ENCODE peak calls at places on chromosomes 3 and 15, in five cellular contexts. C is tibial nerve, N is mucosa of descending colon, O is GM23338, V is suprapubic skin. R is an unnamed sample. For H3K36me3, the result is how much of the 10 kb centered on the place peaks cover.

GRCh38 chr3:13106308-13106970 is 33.2 kb upstream of the IQSEC1 start:
- DNase-seq in C (no peak), N (no peak), O (no peak), V (no peak), R (peak)

GRCh38 chr3:40309925-40310635 is 573 bp downstream of the EIF1B start:
- DNase-seq in C (no peak), N (peak), O (peak), V (peak), R (peak)

GRCh38 chr3:11195721-11196332 is 41.5 kb downstream of the HRH1 start:
- DNase-seq in C (no peak), N (no peak), O (peak), V (no peak), R (peak)

GRCh38 chr15:41607033-41607432 is 48.0 kb downstream of the TYRO3 start:
- DNase-seq in C (no peak), N (no peak), O (no peak), V (no peak), R (peak)

GRCh38 chr3:169846458-169847193 is 23.1 kb downstream of the LRRC31 start:
- DNase-seq in C (no peak), N (no peak), O (no peak), V (no peak), R (peak)

GRCh38 chr3:148605551-148605950 is 92.2 kb upstream of the AGTR1 start:
- DNase-seq in C (no peak), N (no peak), O (no peak), V (no peak), R (no peak)

GRCh38 chr15:90315276-90315982 is 36.7 kb upstream of the ZNF774 start:
- DNase-seq in C (peak), N (peak), O (no peak), V (peak), R (peak)

GRCh38 chr3:45592830-45593707 is 1.5 kb upstream of the LIMD1 start:
- DNase-seq in C (peak), N (peak), O (peak), V (peak), R (peak)

GRCh38 chr15:68383161-68384074 is 48.5 kb downstream of the ITGA11 start:
- DNase-seq in C (no peak), N (peak), O (peak), V (peak), R (peak)

GRCh38 chr15:63655683-63656372 is 58.6 kb downstream of the FBXL22 start:
- DNase-seq in C (no peak), N (no peak), O (no peak), V (no peak), R (no peak)

GRCh38 chr3:134516905-134517304 is 31.0 kb downstream of the CEP63 start:
- DNase-seq in C (no peak), N (no peak), O (no peak), V (no peak), R (no peak)

GRCh38 chr3:180962530-180962929 is 27.0 kb downstream of the DNAJC19 start:
- DNase-seq in C (no peak), N (no peak), O (no peak), V (no peak), R (no peak)

GRCh38 chr3:171950373-171950772 is 89.0 kb upstream of the FNDC3B start:
- DNase-seq in C (no peak), N (no peak), O (peak), V (no peak), R (peak)

GRCh38 chr3:43857361-43858051 is 166.8 kb downstream of the ABHD5 start:
- DNase-seq in C (no peak), N (no peak), O (no peak), V (no peak), R (no peak)

GRCh38 chr3:43856351-43856750 is 165.6 kb downstream of the ABHD5 start:
- DNase-seq in C (no peak), N (no peak), O (no peak), V (no peak), R (no peak)

GRCh38 chr3:43854916-43855315 is 164.2 kb downstream of the ABHD5 start:
- DNase-seq in C (no peak), N (no peak), O (no peak), V (no peak), R (no peak)

GRCh38 chr3:43856761-43857160 is 166.0 kb downstream of the ABHD5 start:
- DNase-seq in C (no peak), N (no peak), O (no peak), V (no peak), R (no peak)

GRCh38 chr3:43855674-43856299 is 165.0 kb downstream of the ABHD5 start:
- DNase-seq in C (no peak), N (peak), O (peak), V (no peak), R (peak)
- TF ChIP-seq CTCF in C (peak), N (peak), O (peak), V (peak), R (peak)

GRCh38 chr3:99777708-99778107 is 40.0 kb upstream of the CMSS1 start:
- DNase-seq in C (no peak), N (no peak), O (no peak), V (no peak), R (no peak)

GRCh38 chr3:99777210-99777549 is 40.5 kb upstream of the CMSS1 start:
- DNase-seq in C (no peak), N (no peak), O (no peak), V (no peak), R (no peak)

GRCh38 chr3:99783009-99783573 is 34.6 kb upstream of the CMSS1 start:
- DNase-seq in C (no peak), N (no peak), O (no peak), V (no peak), R (peak)

GRCh38 chr3:99781761-99782160 is 35.9 kb upstream of the CMSS1 start:
- DNase-seq in C (no peak), N (no peak), O (no peak), V (no peak), R (peak)

DNA sequence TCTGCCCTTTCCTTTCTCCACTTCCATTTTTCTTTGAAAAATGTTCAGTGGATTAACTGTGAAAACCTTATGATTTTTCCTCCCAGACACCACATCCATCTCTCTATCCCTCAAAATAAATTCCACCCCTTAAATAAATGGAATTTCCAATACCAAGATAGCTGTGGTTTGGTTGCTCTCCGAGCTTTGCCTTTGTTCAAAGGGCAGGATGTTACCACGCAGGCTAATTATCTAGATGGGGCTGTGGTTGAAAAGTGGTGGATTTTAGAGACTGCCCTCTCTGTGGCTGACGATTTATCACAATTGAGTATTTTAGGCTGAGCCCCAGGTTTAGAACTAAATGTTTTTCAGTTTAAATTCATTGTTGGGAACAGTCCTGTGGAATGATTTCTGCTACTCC is 36.9 kb upstream of the CMSS1 start:
- DNase-seq in C (no peak), N (no peak), O (no peak), V (no peak), R (no peak)
- H3K4me3 ChIP-seq in C (no peak), N (no peak), O (no peak), V (no peak), R (no peak)

DNA sequence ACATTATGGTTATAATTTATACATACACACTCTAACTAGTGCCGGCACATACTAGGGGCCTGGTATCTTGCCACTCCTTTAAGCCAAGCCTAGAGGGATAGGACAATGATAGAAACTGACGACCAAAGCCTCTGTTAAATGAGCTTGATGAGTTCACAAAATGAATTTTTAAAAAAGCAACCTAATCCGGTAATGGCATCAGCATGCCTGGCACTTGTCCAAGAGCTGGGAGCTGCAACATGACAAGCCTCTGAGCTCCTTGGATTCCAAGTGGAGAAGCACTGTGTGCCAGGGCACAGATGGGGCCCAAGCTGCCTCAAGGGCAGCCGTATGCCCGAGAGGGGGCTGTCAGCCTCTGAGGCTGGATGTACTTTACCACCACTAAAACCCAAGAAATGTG is 9.7 kb downstream of the ETV5 start:
- DNase-seq in C (peak), N (peak), O (no peak), V (no peak), R (peak)
- H3K36me3 ChIP-seq in C (under half), N (under half), O (under half), V (under half), R (under half)

DNA sequence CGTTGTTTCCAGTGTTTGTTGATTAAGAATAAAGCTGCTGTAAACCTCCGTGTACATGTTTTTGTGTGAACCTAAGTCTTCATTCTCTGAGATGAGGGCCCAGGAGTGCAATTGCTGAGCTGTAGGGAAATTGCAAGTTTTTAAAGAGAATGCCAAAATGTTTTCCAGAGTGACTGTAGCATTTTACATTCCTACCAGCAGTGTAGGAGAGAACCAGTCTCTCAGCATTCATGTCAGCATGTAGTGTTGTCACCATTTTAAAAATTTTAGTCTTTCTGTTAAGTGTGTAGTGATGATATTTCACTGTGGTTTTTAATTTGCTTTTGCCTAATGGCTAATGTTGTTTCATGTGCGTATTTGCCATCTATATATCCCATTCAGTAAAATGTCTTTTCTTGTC is 3.4 kb upstream of the MGLL start:
- DNase-seq in C (no peak), N (no peak), O (no peak), V (no peak), R (no peak)
- TF ChIP-seq CTCF in C (no peak), N (no peak), O (no peak), V (no peak), R (peak)